ENCODE peak calls at places on chromosomes 6 and 20, in eight cellular contexts. Z, K, M, B, F, P, G and V are unnamed samples.

GRCh38 chr6:165574770-165575549 is 88.1 kb downstream of the PDE10A start:
- DNase-seq in M (no peak), K (no peak), B (no peak), Z (no peak), P (no peak), G (no peak), F (peak), V (no peak)

GRCh38 chr6:36120979-36121706 is 9.2 kb upstream of the MAPK13 start:
- DNase-seq in G (peak), M (no peak), Z (peak), F (peak), K (no peak), B (peak), P (no peak), V (peak)

GRCh38 chr6:25652007-25652515 is at the start of gene SCGN:
- DNase-seq in P (no peak), Z (peak), F (peak), G (peak), K (no peak), M (peak), B (peak), V (peak)

GRCh38 chr6:56708810-56709597 is 66.3 kb upstream of the DST start:
- DNase-seq in P (peak), Z (peak), M (peak), G (no peak), B (peak), K (no peak), F (peak), V (no peak)

GRCh38 chr20:62353289-62354030 is 13.7 kb downstream of the LAMA5 start:
- DNase-seq in F (no peak), K (no peak), B (no peak), M (no peak), Z (no peak), G (no peak), P (no peak), V (no peak)

GRCh38 chr6:43723737-43724295 is 36.2 kb upstream of the MRPS18A start:
- DNase-seq in G (peak), K (peak), F (peak), Z (peak), P (no peak), M (peak), B (peak), V (peak)

GRCh38 chr6:157891544-157892362 is 68.7 kb downstream of the SNX9 start:
- DNase-seq in P (no peak), M (peak), G (no peak), K (no peak), B (no peak), F (no peak), Z (no peak), V (no peak)

GRCh38 chr6:20661721-20662120 is 127.5 kb downstream of the CDKAL1 start:
- DNase-seq in F (peak), M (peak), Z (no peak), B (peak), K (no peak), P (no peak), G (no peak), V (no peak)

GRCh38 chr6:159037746-159038290 is 7.0 kb downstream of the TAGAP start:
- DNase-seq in Z (no peak), B (no peak), P (no peak), G (no peak), F (peak), K (no peak), M (no peak), V (no peak)

GRCh38 chr20:44069203-44069931 is 117.6 kb downstream of the JPH2 start:
- DNase-seq in F (no peak), Z (no peak), P (no peak), B (no peak), M (no peak), G (no peak), K (no peak), V (peak)